ENCODE peak calls at places on chromosomes 1 and 21, in nine cellular contexts. One of them, this sample, is unnamed.

GRCh38 chr1:7707527-7707926 is 63.6 kb upstream of the VAMP3 start:
- DNase-seq in amniotic stem cell: no peak
- DNase-seq in uterus: no peak
- DNase-seq in NCI-H2029: no peak
- DNase-seq in fibroblast of pulmonary artery: no peak
- DNase-seq in left ventricle myocardium inferior: no peak
- DNase-seq in pancreas: no peak
- DNase-seq in activated naive CD8-positive, alpha-beta T cell treated with anti-CD3 and anti-CD28 coated beads, Interleukin-2, amount 10 ng/mL, durations not matched to agents 7 days and 5 days: no peak
- DNase-seq in Daoy: peak
- DNase-seq in this sample: no peak

GRCh38 chr1:17909634-17910033 is 154.5 kb downstream of the ACTL8 start:
- DNase-seq in NCI-H2029: no peak
- DNase-seq in pancreas: peak
- DNase-seq in Daoy: peak
- DNase-seq in fibroblast of pulmonary artery: peak
- DNase-seq in uterus: no peak
- DNase-seq in amniotic stem cell: no peak
- DNase-seq in activated naive CD8-positive, alpha-beta T cell treated with anti-CD3 and anti-CD28 coated beads, Interleukin-2, amount 10 ng/mL, durations not matched to agents 7 days and 5 days: no peak
- DNase-seq in left ventricle myocardium inferior: no peak
- DNase-seq in this sample: no peak

GRCh38 chr1:47676311-47677054 is 238.6 kb downstream of the FOXD2 start:
- DNase-seq in pancreas: no peak
- DNase-seq in Daoy: no peak
- DNase-seq in NCI-H2029: no peak
- DNase-seq in uterus: no peak
- DNase-seq in left ventricle myocardium inferior: no peak
- DNase-seq in activated naive CD8-positive, alpha-beta T cell treated with anti-CD3 and anti-CD28 coated beads, Interleukin-2, amount 10 ng/mL, durations not matched to agents 7 days and 5 days: no peak
- DNase-seq in amniotic stem cell: no peak
- DNase-seq in fibroblast of pulmonary artery: no peak
- DNase-seq in this sample: no peak

GRCh38 chr1:45846931-45847330 is 43.5 kb downstream of the MAST2 start:
- DNase-seq in Daoy: no peak
- DNase-seq in left ventricle myocardium inferior: no peak
- DNase-seq in amniotic stem cell: no peak
- DNase-seq in activated naive CD8-positive, alpha-beta T cell treated with anti-CD3 and anti-CD28 coated beads, Interleukin-2, amount 10 ng/mL, durations not matched to agents 7 days and 5 days: no peak
- DNase-seq in NCI-H2029: no peak
- DNase-seq in uterus: no peak
- DNase-seq in pancreas: no peak
- DNase-seq in fibroblast of pulmonary artery: peak
- DNase-seq in this sample: no peak

GRCh38 chr1:210347112-210347511 is 18.4 kb downstream of the HHAT start:
- DNase-seq in amniotic stem cell: no peak
- DNase-seq in uterus: no peak
- DNase-seq in fibroblast of pulmonary artery: no peak
- DNase-seq in activated naive CD8-positive, alpha-beta T cell treated with anti-CD3 and anti-CD28 coated beads, Interleukin-2, amount 10 ng/mL, durations not matched to agents 7 days and 5 days: no peak
- DNase-seq in NCI-H2029: peak
- DNase-seq in left ventricle myocardium inferior: no peak
- DNase-seq in Daoy: peak
- DNase-seq in pancreas: no peak
- DNase-seq in this sample: no peak

GRCh38 chr1:5416518-5416917 is 575.7 kb downstream of the NPHP4 start:
- DNase-seq in amniotic stem cell: no peak
- DNase-seq in fibroblast of pulmonary artery: no peak
- DNase-seq in Daoy: no peak
- DNase-seq in pancreas: no peak
- DNase-seq in NCI-H2029: no peak
- DNase-seq in activated naive CD8-positive, alpha-beta T cell treated with anti-CD3 and anti-CD28 coated beads, Interleukin-2, amount 10 ng/mL, durations not matched to agents 7 days and 5 days: no peak
- DNase-seq in uterus: no peak
- DNase-seq in left ventricle myocardium inferior: no peak
- DNase-seq in this sample: no peak

GRCh38 chr1:44334968-44335367 is 20.1 kb downstream of the ERI3 start:
- DNase-seq in uterus: no peak
- DNase-seq in activated naive CD8-positive, alpha-beta T cell treated with anti-CD3 and anti-CD28 coated beads, Interleukin-2, amount 10 ng/mL, durations not matched to agents 7 days and 5 days: no peak
- DNase-seq in amniotic stem cell: no peak
- DNase-seq in left ventricle myocardium inferior: no peak
- DNase-seq in fibroblast of pulmonary artery: no peak
- DNase-seq in Daoy: no peak
- DNase-seq in NCI-H2029: no peak
- DNase-seq in pancreas: no peak
- DNase-seq in this sample: no peak

GRCh38 chr1:203103201-203103600 is 17.4 kb upstream of the MYOG start:
- DNase-seq in amniotic stem cell: no peak
- DNase-seq in left ventricle myocardium inferior: no peak
- DNase-seq in activated naive CD8-positive, alpha-beta T cell treated with anti-CD3 and anti-CD28 coated beads, Interleukin-2, amount 10 ng/mL, durations not matched to agents 7 days and 5 days: no peak
- DNase-seq in pancreas: no peak
- DNase-seq in uterus: no peak
- DNase-seq in fibroblast of pulmonary artery: no peak
- DNase-seq in NCI-H2029: no peak
- DNase-seq in Daoy: no peak
- DNase-seq in this sample: no peak

GRCh38 chr1:10528066-10529014 is 53.6 kb downstream of the PEX14 start:
- DNase-seq in NCI-H2029: no peak
- DNase-seq in amniotic stem cell: peak
- DNase-seq in fibroblast of pulmonary artery: peak
- DNase-seq in left ventricle myocardium inferior: peak
- DNase-seq in pancreas: no peak
- DNase-seq in Daoy: peak
- DNase-seq in uterus: no peak
- DNase-seq in activated naive CD8-positive, alpha-beta T cell treated with anti-CD3 and anti-CD28 coated beads, Interleukin-2, amount 10 ng/mL, durations not matched to agents 7 days and 5 days: no peak
- DNase-seq in this sample: no peak

GRCh38 chr21:41677671-41678015 is 89.2 kb downstream of the RIPK4 start:
- DNase-seq in Daoy: peak
- DNase-seq in fibroblast of pulmonary artery: no peak
- DNase-seq in left ventricle myocardium inferior: no peak
- DNase-seq in NCI-H2029: peak
- DNase-seq in activated naive CD8-positive, alpha-beta T cell treated with anti-CD3 and anti-CD28 coated beads, Interleukin-2, amount 10 ng/mL, durations not matched to agents 7 days and 5 days: no peak
- DNase-seq in pancreas: peak
- DNase-seq in amniotic stem cell: no peak
- DNase-seq in uterus: no peak
- DNase-seq in this sample: no peak

GRCh38 chr1:203140743-203141520 is 13.4 kb downstream of the ADORA1 start:
- DNase-seq in left ventricle myocardium inferior: no peak
- DNase-seq in activated naive CD8-positive, alpha-beta T cell treated with anti-CD3 and anti-CD28 coated beads, Interleukin-2, amount 10 ng/mL, durations not matched to agents 7 days and 5 days: no peak
- DNase-seq in fibroblast of pulmonary artery: no peak
- DNase-seq in Daoy: no peak
- DNase-seq in NCI-H2029: no peak
- DNase-seq in amniotic stem cell: no peak
- DNase-seq in uterus: no peak
- DNase-seq in pancreas: no peak
- DNase-seq in this sample: no peak

GRCh38 chr1:168179411-168180147 is 817 bp downstream of the TIPRL start:
- DNase-seq in fibroblast of pulmonary artery: peak
- DNase-seq in amniotic stem cell: peak
- DNase-seq in pancreas: no peak
- DNase-seq in uterus: no peak
- DNase-seq in left ventricle myocardium inferior: no peak
- DNase-seq in NCI-H2029: no peak
- DNase-seq in Daoy: peak
- DNase-seq in activated naive CD8-positive, alpha-beta T cell treated with anti-CD3 and anti-CD28 coated beads, Interleukin-2, amount 10 ng/mL, durations not matched to agents 7 days and 5 days: no peak
- DNase-seq in this sample: no peak

GRCh38 chr1:25356848-25357247 is 18.7 kb downstream of the TMEM50A start:
- DNase-seq in activated naive CD8-positive, alpha-beta T cell treated with anti-CD3 and anti-CD28 coated beads, Interleukin-2, amount 10 ng/mL, durations not matched to agents 7 days and 5 days: no peak
- DNase-seq in left ventricle myocardium inferior: no peak
- DNase-seq in amniotic stem cell: no peak
- DNase-seq in Daoy: no peak
- DNase-seq in pancreas: no peak
- DNase-seq in NCI-H2029: no peak
- DNase-seq in uterus: no peak
- DNase-seq in fibroblast of pulmonary artery: no peak
- DNase-seq in this sample: no peak

GRCh38 chr1:102183711-102184110 is 187.0 kb upstream of the OLFM3 start:
- DNase-seq in left ventricle myocardium inferior: no peak
- DNase-seq in activated naive CD8-positive, alpha-beta T cell treated with anti-CD3 and anti-CD28 coated beads, Interleukin-2, amount 10 ng/mL, durations not matched to agents 7 days and 5 days: no peak
- DNase-seq in NCI-H2029: no peak
- DNase-seq in fibroblast of pulmonary artery: no peak
- DNase-seq in pancreas: no peak
- DNase-seq in Daoy: no peak
- DNase-seq in uterus: no peak
- DNase-seq in amniotic stem cell: no peak
- DNase-seq in this sample: no peak

GRCh38 chr21:33155457-33155856 is 74.3 kb upstream of the IFNAR2 start:
- DNase-seq in Daoy: no peak
- DNase-seq in uterus: no peak
- DNase-seq in fibroblast of pulmonary artery: no peak
- DNase-seq in amniotic stem cell: no peak
- DNase-seq in left ventricle myocardium inferior: no peak
- DNase-seq in NCI-H2029: no peak
- DNase-seq in activated naive CD8-positive, alpha-beta T cell treated with anti-CD3 and anti-CD28 coated beads, Interleukin-2, amount 10 ng/mL, durations not matched to agents 7 days and 5 days: no peak
- DNase-seq in pancreas: no peak
- DNase-seq in this sample: no peak

GRCh38 chr1:7267493-7267892 is 482.2 kb downstream of the CAMTA1 start:
- DNase-seq in Daoy: peak
- DNase-seq in pancreas: no peak
- DNase-seq in uterus: no peak
- DNase-seq in amniotic stem cell: no peak
- DNase-seq in NCI-H2029: no peak
- DNase-seq in activated naive CD8-positive, alpha-beta T cell treated with anti-CD3 and anti-CD28 coated beads, Interleukin-2, amount 10 ng/mL, durations not matched to agents 7 days and 5 days: no peak
- DNase-seq in fibroblast of pulmonary artery: peak
- DNase-seq in left ventricle myocardium inferior: no peak
- DNase-seq in this sample: no peak

GRCh38 chr1:187790724-187791123 is 962.0 kb downstream of the PLA2G4A start:
- DNase-seq in Daoy: no peak
- DNase-seq in uterus: no peak
- DNase-seq in amniotic stem cell: no peak
- DNase-seq in left ventricle myocardium inferior: no peak
- DNase-seq in pancreas: no peak
- DNase-seq in activated naive CD8-positive, alpha-beta T cell treated with anti-CD3 and anti-CD28 coated beads, Interleukin-2, amount 10 ng/mL, durations not matched to agents 7 days and 5 days: no peak
- DNase-seq in NCI-H2029: no peak
- DNase-seq in fibroblast of pulmonary artery: no peak
- DNase-seq in this sample: no peak

GRCh38 chr21:40615503-40616376 is 231.2 kb downstream of the DSCAM start:
- DNase-seq in left ventricle myocardium inferior: no peak
- DNase-seq in fibroblast of pulmonary artery: no peak
- DNase-seq in uterus: no peak
- DNase-seq in NCI-H2029: no peak
- DNase-seq in Daoy: peak
- DNase-seq in amniotic stem cell: peak
- DNase-seq in activated naive CD8-positive, alpha-beta T cell treated with anti-CD3 and anti-CD28 coated beads, Interleukin-2, amount 10 ng/mL, durations not matched to agents 7 days and 5 days: no peak
- DNase-seq in pancreas: no peak
- DNase-seq in this sample: no peak

GRCh38 chr1:228141082-228141870 is 1.2 kb downstream of the GUK1 start:
- DNase-seq in uterus: peak
- DNase-seq in activated naive CD8-positive, alpha-beta T cell treated with anti-CD3 and anti-CD28 coated beads, Interleukin-2, amount 10 ng/mL, durations not matched to agents 7 days and 5 days: peak
- DNase-seq in amniotic stem cell: no peak
- DNase-seq in pancreas: peak
- DNase-seq in Daoy: peak
- DNase-seq in NCI-H2029: no peak
- DNase-seq in left ventricle myocardium inferior: peak
- DNase-seq in fibroblast of pulmonary artery: peak
- DNase-seq in this sample: peak

GRCh38 chr21:43634618-43635017 is 24.7 kb downstream of the HSF2BP start:
- DNase-seq in uterus: no peak
- DNase-seq in Daoy: no peak
- DNase-seq in amniotic stem cell: no peak
- DNase-seq in left ventricle myocardium inferior: no peak
- DNase-seq in activated naive CD8-positive, alpha-beta T cell treated with anti-CD3 and anti-CD28 coated beads, Interleukin-2, amount 10 ng/mL, durations not matched to agents 7 days and 5 days: no peak
- DNase-seq in NCI-H2029: no peak
- DNase-seq in fibroblast of pulmonary artery: peak
- DNase-seq in pancreas: no peak
- DNase-seq in this sample: no peak